ENCODE peak calls at places on chromosomes 4 and X, in four cellular contexts. U is activated CD8-positive, alpha-beta T cell treated with anti-CD3 and anti-CD28 coated beads for 36 hours; K is fibroblast of lung; S is SK-N-SH. M is an unnamed sample.

GRCh38 chr4:161762796-161763195 is 401.0 kb downstream of the FSTL5 start:
- DNase-seq in S (no peak), K (peak; percentile 83), U (no peak), M (peak; percentile 17)

GRCh38 chr4:38856524-38857337 is at the start of gene TLR6:
- DNase-seq in K (peak; percentile 48), S (peak; percentile 51), U (peak; percentile 87), M (peak; percentile 53)

GRCh38 chr4:147370881-147371280 is 110.0 kb upstream of the EDNRA start:
- DNase-seq in S (no peak), K (no peak), U (no peak), M (no peak)

GRCh38 chr4:108247511-108248088 is 78.9 kb upstream of the LEF1 start:
- DNase-seq in U (no peak), S (no peak), K (peak; percentile 7), M (no peak)

GRCh38 chrX:134626434-134626833 is 31.8 kb downstream of the PLAC1 start:
- DNase-seq in S (peak; percentile 27), K (no peak), U (no peak), M (no peak)

GRCh38 chrX:122504026-122504425 is 680.1 kb upstream of the GRIA3 start:
- DNase-seq in U (no peak), K (peak; percentile 62), S (no peak), M (no peak)

GRCh38 chr4:130814896-130815295 is 1718.9 kb downstream of the C4orf33 start:
- DNase-seq in U (no peak), S (no peak), K (no peak), M (no peak)

GRCh38 chr4:52657630-52658501 is 1.2 kb downstream of the USP46 start:
- DNase-seq in U (no peak), S (peak; percentile 45), K (peak; percentile 39), M (no peak)

GRCh38 chr4:98261291-98262271 is at the start of gene RAP1GDS1:
- DNase-seq in K (peak; percentile 80), S (peak; percentile 73), U (peak; percentile 74), M (peak; percentile 57)

GRCh38 chrX:12390301-12390700 is 252.0 kb downstream of the FRMPD4 start:
- DNase-seq in K (peak; percentile 17), U (no peak), S (no peak), M (no peak)

GRCh38 chr4:137881641-137882040 is 349.3 kb upstream of the PCDH18 start:
- DNase-seq in K (no peak), U (no peak), S (no peak), M (no peak)

GRCh38 chr4:112144546-112145325 is 518 bp upstream of the FAM241A start:
- DNase-seq in K (no peak), S (no peak), U (no peak), M (no peak)

GRCh38 chr4:153409412-153409811 is 56.7 kb upstream of the TMEM131L start:
- DNase-seq in S (no peak), U (no peak), K (peak; percentile 85), M (no peak)

GRCh38 chr4:46385235-46385634 is 4.7 kb downstream of the GABRA2 start:
- DNase-seq in K (no peak), U (no peak), S (no peak), M (no peak)

GRCh38 chr4:84683065-84683464 is 100.1 kb downstream of the CDS1 start:
- DNase-seq in K (no peak), S (no peak), U (no peak), M (no peak)

GRCh38 chr4:18366136-18366535 is 344.6 kb upstream of the LCORL start:
- DNase-seq in S (no peak), K (no peak), U (no peak), M (no peak)

GRCh38 chrX:45230410-45230809 is 29.7 kb upstream of the DIPK2B start:
- DNase-seq in U (no peak), K (no peak), S (no peak), M (no peak)

GRCh38 chr4:121950680-121951569 is 935 bp downstream of the TRPC3 start:
- DNase-seq in S (peak; percentile 44), U (peak; percentile 26), K (peak; percentile 23), M (peak; percentile 5)

GRCh38 chr4:178240891-178241290 is 798.7 kb upstream of the AGA start:
- DNase-seq in K (no peak), S (no peak), U (no peak), M (no peak)

GRCh38 chr4:61500883-61501282 is 300.8 kb downstream of the ADGRL3 start:
- DNase-seq in U (no peak), K (peak; percentile 4), S (no peak), M (peak; percentile 13)
- TF ChIP-seq CTCF in U (no peak), K (peak; percentile 28), S (no peak), M (peak; percentile 14)

DNA sequence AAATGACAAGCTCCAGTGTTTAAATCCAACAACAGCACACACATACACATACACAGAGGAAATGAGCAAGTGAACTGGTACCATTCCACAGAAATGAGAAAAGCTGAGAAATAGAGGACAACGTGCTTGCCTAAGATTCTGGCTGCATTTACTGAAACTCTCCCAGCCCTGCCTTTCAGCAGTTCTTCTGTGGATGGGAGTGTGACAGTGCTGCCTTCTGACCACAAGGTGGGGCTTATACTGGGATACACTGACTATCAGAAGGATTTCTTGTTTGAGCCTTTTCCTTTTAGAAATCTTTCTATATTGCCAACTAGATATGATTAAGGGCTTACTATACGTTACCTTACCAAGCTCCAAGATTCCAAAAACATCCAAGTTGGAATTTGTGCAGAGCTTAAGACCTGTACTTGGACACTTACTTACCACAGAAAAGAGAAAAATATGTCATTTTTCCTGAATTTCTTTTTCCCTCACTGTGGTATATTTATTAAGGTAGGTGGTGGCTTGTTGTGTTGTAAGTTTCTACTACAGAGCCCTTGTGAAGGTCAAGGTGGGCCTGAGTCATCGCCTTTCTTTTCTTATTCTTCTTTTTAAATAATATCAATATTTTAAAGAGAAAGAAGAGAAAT is 10.7 kb upstream of the CXCL8 start:
- DNase-seq in K (peak; percentile 69), U (peak; percentile 30), S (peak; percentile 28), M (peak; percentile 59)
- TF ChIP-seq CTCF in K (peak; percentile 98), U (peak; percentile 8), S (peak; percentile 89), M (peak; percentile 79)

DNA sequence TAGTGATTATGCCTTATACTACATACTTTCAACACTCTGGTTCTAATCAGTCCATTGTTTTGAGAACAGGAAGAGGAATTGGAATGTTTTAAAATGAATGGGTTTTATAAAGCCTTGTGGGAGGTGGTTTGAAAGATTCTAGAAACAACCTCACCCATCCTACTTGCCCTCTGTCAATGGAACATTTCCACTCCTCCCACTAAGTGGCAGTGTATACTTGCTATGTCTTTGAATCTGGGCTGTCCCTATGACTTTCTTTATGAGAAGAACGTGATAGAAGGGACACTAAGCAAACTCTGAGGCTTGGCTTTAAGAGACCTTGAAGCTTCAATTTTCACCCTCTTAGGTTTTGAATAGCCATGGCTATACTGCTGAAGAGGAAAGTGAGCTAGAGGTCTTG is 611.2 kb downstream of the PPP4R3C start:
- DNase-seq in U (no peak), K (peak; percentile 1), S (no peak), M (no peak)
- TF ChIP-seq CTCF in U (no peak), K (peak; percentile 35), S (peak; percentile 19), M (no peak)

DNA sequence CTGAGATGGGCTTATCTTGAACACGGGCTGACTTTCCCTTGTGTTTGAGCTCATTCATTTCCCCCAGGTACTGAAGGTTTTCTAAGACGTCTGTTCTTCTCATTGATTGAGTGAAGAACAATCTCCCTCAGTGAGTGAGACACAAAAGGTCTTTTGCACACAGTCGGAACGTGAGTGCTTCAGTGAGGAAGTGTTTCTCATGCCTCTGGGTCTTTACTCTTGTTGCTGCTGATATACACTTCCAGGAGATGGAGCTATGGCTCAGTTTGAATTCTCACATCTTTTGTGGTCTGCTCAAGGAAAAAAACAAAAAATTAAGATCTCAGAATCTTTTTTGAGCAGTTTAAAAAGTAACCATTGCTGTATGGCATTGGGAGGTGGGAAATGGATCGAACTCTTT is 981.9 kb upstream of the TENM3 start:
- DNase-seq in S (no peak), U (no peak), K (peak; percentile 39), M (no peak)
- TF ChIP-seq CTCF in S (peak; percentile 35), U (no peak), K (peak; percentile 56), M (no peak)

DNA sequence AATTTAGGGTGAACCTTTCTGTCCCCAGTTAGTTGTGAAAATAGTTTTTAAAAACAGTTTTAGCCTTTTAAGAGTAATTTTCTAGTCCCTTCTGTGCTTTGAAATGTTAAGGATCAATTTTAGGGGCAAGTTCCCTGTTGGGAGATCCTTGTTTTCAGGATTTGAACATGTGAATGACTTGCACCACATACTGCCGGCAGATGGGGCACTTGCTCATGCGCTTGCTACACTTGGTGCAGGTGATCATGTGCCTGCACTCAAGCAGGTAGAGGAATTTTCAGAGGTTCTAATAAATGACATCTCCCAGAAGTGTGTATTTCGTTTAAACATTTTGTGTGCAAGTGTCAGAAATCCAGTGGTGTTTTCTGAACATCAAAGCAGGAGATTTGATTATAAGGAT is 195.9 kb downstream of the CHM start:
- DNase-seq in K (no peak), S (peak; percentile 3), U (peak; percentile 15), M (peak; percentile 1)
- TF ChIP-seq CTCF in K (peak; percentile 48), S (peak; percentile 64), U (peak; percentile 16), M (peak; percentile 21)

DNA sequence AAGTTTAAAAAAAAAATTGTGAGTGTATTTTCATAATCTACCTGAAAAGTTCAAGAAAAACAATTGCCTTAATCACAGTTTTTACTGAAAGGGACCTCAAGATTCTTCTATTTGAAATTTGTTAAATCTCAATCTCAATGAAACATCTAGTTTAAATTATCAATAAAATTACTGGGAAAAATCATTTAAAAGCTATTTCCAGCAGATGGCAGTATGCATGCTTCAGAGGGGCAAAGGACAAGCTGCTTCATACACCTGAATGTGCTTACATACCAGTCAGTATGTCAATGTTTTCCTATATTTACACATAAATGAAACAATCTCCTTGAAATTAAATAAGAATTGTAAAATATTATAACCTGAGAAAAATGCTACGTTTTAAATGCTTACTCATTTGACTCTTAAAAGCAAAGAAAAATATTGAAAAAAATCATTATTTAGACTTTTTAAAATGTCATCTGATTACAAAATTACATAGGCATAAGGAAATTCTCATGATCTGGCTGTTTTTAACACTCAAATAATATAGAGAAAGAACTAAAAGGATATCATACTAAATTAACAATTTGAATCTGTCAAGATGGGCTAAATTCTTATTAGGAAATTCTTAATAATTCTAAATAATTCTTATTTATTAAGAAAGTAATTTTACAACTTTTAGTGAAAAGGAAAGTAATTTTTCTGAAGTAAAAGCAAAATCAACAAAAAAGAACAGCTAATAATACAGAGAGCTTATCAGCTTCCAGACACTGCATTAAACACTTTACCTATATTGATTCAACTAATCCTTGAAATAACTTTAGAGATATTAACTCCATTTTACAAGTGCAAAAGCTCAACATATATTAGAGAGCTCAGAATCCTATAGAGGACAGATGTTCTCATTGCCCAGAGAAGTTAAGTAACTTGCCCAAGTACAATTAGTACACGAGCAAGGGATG is 242.1 kb downstream of the ADAMTS3 start:
- DNase-seq in U (no peak), S (peak; percentile 21), K (peak; percentile 42), M (peak; percentile 24)
- TF ChIP-seq CTCF in U (peak; percentile 54), S (peak; percentile 85), K (peak; percentile 63), M (peak; percentile 74)

DNA sequence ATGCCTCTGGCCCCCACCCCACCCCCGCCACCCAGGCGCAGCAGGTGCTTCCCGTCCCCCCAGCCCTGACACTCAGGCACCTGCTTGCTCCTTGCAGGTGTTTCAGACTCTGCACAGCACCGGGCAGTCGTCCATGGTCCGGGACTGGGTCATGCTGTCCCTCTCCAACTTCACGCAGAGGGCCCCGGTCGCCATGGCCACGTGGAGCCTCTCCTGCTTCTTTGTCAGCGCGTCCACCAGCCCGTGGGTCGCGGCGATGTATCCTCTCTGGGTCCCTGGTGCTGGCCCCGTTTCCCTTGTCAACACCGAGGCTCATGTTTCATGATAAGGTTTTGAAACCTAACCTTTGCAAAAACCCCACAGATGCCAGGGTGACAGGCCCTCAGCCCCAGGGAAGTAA is 10.2 kb upstream of the MSANTD1 start:
- DNase-seq in S (no peak), K (no peak), U (no peak), M (no peak)
- TF ChIP-seq CTCF in S (no peak), K (no peak), U (no peak), M (no peak)

GRCh38 chrX:2627272-2627867 is 63.7 kb upstream of the CD99 start:
- DNase-seq in U (peak; percentile 76), S (peak; percentile 19), K (peak; percentile 25), M (peak; percentile 13)
- TF ChIP-seq CTCF in U (peak; percentile 75), S (peak; percentile 76), K (peak; percentile 50), M (peak; percentile 53)

GRCh38 chr4:142356797-142357196 is 489.3 kb downstream of the INPP4B start:
- DNase-seq in S (no peak), U (peak; percentile 32), K (no peak), M (no peak)
- TF ChIP-seq CTCF in S (no peak), U (no peak), K (no peak), M (no peak)

M was measured in RWPE1.